ENCODE peak calls at places on chromosomes 7 and 10, in six cellular contexts. F is fibroblast of lung, L is psoas muscle, T is right cardiac atrium, Q is cardiac fibroblast, J is A549. N is an unnamed sample.

GRCh38 chr10:28783089-28783488 is 105.8 kb downstream of the BAMBI start:
- DNase-seq in F (no peak), L (no peak), T (no peak), Q (no peak), J (peak), N (no peak)

GRCh38 chr7:134669845-134670373 is 23.3 kb downstream of the BPGM start:
- DNase-seq in F (peak), L (peak), T (peak), Q (peak), J (peak), N (peak)

GRCh38 chr10:79336276-79336675 is 11.0 kb upstream of the PPIF start:
- DNase-seq in F (no peak), L (no peak), T (no peak), Q (no peak), J (no peak), N (no peak)

GRCh38 chr10:97821308-97822038 is 28.2 kb upstream of the GOLGA7B start:
- DNase-seq in F (no peak), L (peak), T (peak), Q (no peak), J (no peak), N (no peak)

GRCh38 chr10:74799840-74800239 is 26.6 kb upstream of the KAT6B start:
- DNase-seq in F (peak), L (no peak), T (no peak), Q (peak), J (peak), N (peak)

GRCh38 chr7:84297606-84298005 is 103.0 kb upstream of the SEMA3A start:
- DNase-seq in F (no peak), L (no peak), T (no peak), Q (no peak), J (no peak), N (no peak)

GRCh38 chr10:12628964-12629766 is 279.8 kb downstream of the CAMK1D start:
- DNase-seq in F (peak), L (no peak), T (no peak), Q (no peak), J (peak), N (no peak)

GRCh38 chr7:17385612-17386011 is 87.2 kb downstream of the AHR start:
- DNase-seq in F (no peak), L (no peak), T (no peak), Q (no peak), J (no peak), N (no peak)

GRCh38 chr7:143384741-143385631 is 3.8 kb downstream of the ZYX start:
- DNase-seq in F (no peak), L (peak), T (peak), Q (peak), J (no peak), N (peak)

GRCh38 chr7:26197153-26198115 is 3.1 kb downstream of the HNRNPA2B1 start:
- DNase-seq in F (no peak), L (no peak), T (no peak), Q (peak), J (no peak), N (no peak)
- H3K4me3 ChIP-seq in F (peak), L (peak), T (peak), Q (peak), J (peak), N (peak)

GRCh38 chr10:2791774-2792443 is 275.4 kb upstream of the PFKP start:
- DNase-seq in F (no peak), L (no peak), T (no peak), Q (no peak), J (no peak), N (no peak)
- H3K4me3 ChIP-seq in F (no peak), L (no peak), T (no peak), Q (no peak), J (no peak), N (no peak)

DNA sequence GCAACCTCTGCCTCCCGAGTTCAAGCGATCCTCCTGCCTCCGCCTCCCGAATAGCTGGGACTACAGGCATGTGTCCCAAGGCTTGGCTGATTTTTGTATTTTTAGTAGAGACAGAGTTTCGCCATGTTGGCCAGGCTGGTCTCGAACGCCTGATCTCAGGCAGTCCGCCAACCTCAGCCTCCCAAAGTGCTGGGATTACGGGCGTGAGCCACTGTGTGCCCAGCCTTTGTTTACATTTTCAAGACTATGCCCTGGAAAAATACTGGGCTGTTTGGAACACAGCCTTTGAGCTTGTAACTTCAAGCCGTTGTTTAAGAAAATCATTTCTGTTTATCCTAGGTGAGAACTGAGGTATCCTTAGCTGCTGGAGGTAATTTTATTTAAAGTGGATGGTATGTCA is 1.9 kb downstream of the ZKSCAN1 start:
- DNase-seq in F (no peak), L (no peak), T (no peak), Q (no peak), J (no peak), N (no peak)
- H3K4me3 ChIP-seq in F (no peak), L (peak), T (no peak), Q (no peak), J (peak), N (no peak)

GRCh38 chr7:139829654-139830130 is 628 bp downstream of the TBXAS1 start:
- DNase-seq in F (peak), L (no peak), T (no peak), Q (no peak), J (no peak), N (peak)

GRCh38 chr7:139830292-139830691 is 1.2 kb downstream of the TBXAS1 start:
- DNase-seq in F (peak), L (no peak), T (no peak), Q (no peak), J (no peak), N (peak)

GRCh38 chr7:139828446-139828845 is 618 bp upstream of the TBXAS1 start:
- DNase-seq in F (no peak), L (no peak), T (no peak), Q (no peak), J (no peak), N (no peak)

GRCh38 chr7:139828880-139829653 is at the start of gene TBXAS1:
- DNase-seq in F (no peak), L (no peak), T (no peak), Q (no peak), J (peak), N (peak)

GRCh38 chr7:139830779-139831498 is 1.9 kb downstream of the TBXAS1 start:
- DNase-seq in F (no peak), L (no peak), T (no peak), Q (no peak), J (no peak), N (no peak)
- H3K4me3 ChIP-seq in F (no peak), L (peak), T (peak), Q (no peak), J (no peak), N (no peak)

N was measured in fibroblast of pulmonary artery.